ENCODE peak calls at places on chromosomes 13 and 19, in eight cellular contexts. One of them, this sample, is unnamed.

GRCh38 chr13:113935081-113935511 is 38.8 kb downstream of the C13orf46 start:
- DNase-seq in Peyer's patch: peak; percentile 40
- DNase-seq in cardiac muscle cell: peak; percentile 33
- DNase-seq in AG04450: no peak
- DNase-seq in IMR-90: no peak
- DNase-seq in upper lobe of right lung: peak; percentile 56
- DNase-seq in uterus: peak; percentile 23
- DNase-seq in heart left ventricle: peak; percentile 62
- DNase-seq in this sample: peak; percentile 63

GRCh38 chr13:94239135-94239534 is 240.3 kb downstream of the DCT start:
- DNase-seq in heart left ventricle: no peak
- DNase-seq in uterus: no peak
- DNase-seq in Peyer's patch: no peak
- DNase-seq in AG04450: peak; percentile 11
- DNase-seq in upper lobe of right lung: no peak
- DNase-seq in IMR-90: peak; percentile 87
- DNase-seq in cardiac muscle cell: peak; percentile 63
- DNase-seq in this sample: no peak

GRCh38 chr19:34475026-34475974 is 6.3 kb upstream of the WTIP start:
- DNase-seq in AG04450: peak; percentile 61
- DNase-seq in cardiac muscle cell: peak; percentile 85
- DNase-seq in heart left ventricle: no peak
- DNase-seq in Peyer's patch: no peak
- DNase-seq in upper lobe of right lung: no peak
- DNase-seq in IMR-90: peak; percentile 91
- DNase-seq in uterus: no peak
- DNase-seq in this sample: no peak

GRCh38 chr19:8213827-8214672 is 4.9 kb downstream of the CERS4 start:
- DNase-seq in uterus: no peak
- DNase-seq in IMR-90: no peak
- DNase-seq in heart left ventricle: no peak
- DNase-seq in AG04450: no peak
- DNase-seq in cardiac muscle cell: no peak
- DNase-seq in upper lobe of right lung: no peak
- DNase-seq in Peyer's patch: no peak
- DNase-seq in this sample: no peak

GRCh38 chr13:111202745-111203144 is 87.6 kb downstream of the ARHGEF7 start:
- DNase-seq in Peyer's patch: no peak
- DNase-seq in IMR-90: peak; percentile 93
- DNase-seq in heart left ventricle: no peak
- DNase-seq in AG04450: no peak
- DNase-seq in cardiac muscle cell: peak; percentile 96
- DNase-seq in upper lobe of right lung: no peak
- DNase-seq in uterus: no peak
- DNase-seq in this sample: no peak

GRCh38 chr19:53865918-53866696 is 1.6 kb upstream of the MYADM start:
- DNase-seq in AG04450: no peak
- DNase-seq in cardiac muscle cell: peak; percentile 76
- DNase-seq in heart left ventricle: peak; percentile 93
- DNase-seq in IMR-90: peak; percentile 39
- DNase-seq in Peyer's patch: peak; percentile 84
- DNase-seq in uterus: peak; percentile 82
- DNase-seq in upper lobe of right lung: peak; percentile 82
- DNase-seq in this sample: peak; percentile 96

GRCh38 chr13:113635048-113635420 is 23.0 kb downstream of the ATP4B start:
- DNase-seq in heart left ventricle: peak; percentile 54
- DNase-seq in upper lobe of right lung: peak; percentile 37
- DNase-seq in uterus: no peak
- DNase-seq in Peyer's patch: peak; percentile 34
- DNase-seq in cardiac muscle cell: no peak
- DNase-seq in AG04450: no peak
- DNase-seq in IMR-90: no peak
- DNase-seq in this sample: no peak

GRCh38 chr13:113929628-113930615 is 44.0 kb downstream of the C13orf46 start:
- DNase-seq in AG04450: no peak
- DNase-seq in upper lobe of right lung: peak; percentile 57
- DNase-seq in heart left ventricle: peak; percentile 66
- DNase-seq in Peyer's patch: peak; percentile 34
- DNase-seq in cardiac muscle cell: no peak
- DNase-seq in IMR-90: no peak
- DNase-seq in uterus: peak; percentile 47
- DNase-seq in this sample: no peak

GRCh38 chr19:14035706-14036105 is 4.1 kb downstream of the IL27RA start:
- DNase-seq in cardiac muscle cell: no peak
- DNase-seq in uterus: no peak
- DNase-seq in heart left ventricle: no peak
- DNase-seq in AG04450: no peak
- DNase-seq in upper lobe of right lung: no peak
- DNase-seq in Peyer's patch: no peak
- DNase-seq in IMR-90: no peak
- DNase-seq in this sample: peak; percentile 6

GRCh38 chr13:84844473-84844872 is 954.7 kb downstream of the SLITRK6 start:
- DNase-seq in IMR-90: no peak
- DNase-seq in heart left ventricle: no peak
- DNase-seq in cardiac muscle cell: peak; percentile 1
- DNase-seq in AG04450: no peak
- DNase-seq in Peyer's patch: no peak
- DNase-seq in upper lobe of right lung: no peak
- DNase-seq in uterus: no peak
- DNase-seq in this sample: no peak

GRCh38 chr13:44021422-44021821 is 141.7 kb downstream of the LACC1 start:
- DNase-seq in IMR-90: no peak
- DNase-seq in AG04450: no peak
- DNase-seq in cardiac muscle cell: no peak
- DNase-seq in heart left ventricle: no peak
- DNase-seq in upper lobe of right lung: no peak
- DNase-seq in Peyer's patch: no peak
- DNase-seq in uterus: no peak
- DNase-seq in this sample: no peak

GRCh38 chr13:41015920-41016319 is 3.2 kb downstream of the ELF1 start:
- DNase-seq in heart left ventricle: no peak
- DNase-seq in uterus: no peak
- DNase-seq in cardiac muscle cell: no peak
- DNase-seq in Peyer's patch: no peak
- DNase-seq in upper lobe of right lung: no peak
- DNase-seq in IMR-90: no peak
- DNase-seq in AG04450: no peak
- DNase-seq in this sample: no peak

GRCh38 chr13:41012536-41012935 is 6.6 kb downstream of the ELF1 start:
- DNase-seq in cardiac muscle cell: no peak
- DNase-seq in heart left ventricle: no peak
- DNase-seq in AG04450: no peak
- DNase-seq in Peyer's patch: no peak
- DNase-seq in upper lobe of right lung: no peak
- DNase-seq in uterus: no peak
- DNase-seq in IMR-90: no peak
- DNase-seq in this sample: no peak

GRCh38 chr13:41017153-41017552 is 2.0 kb downstream of the ELF1 start:
- DNase-seq in heart left ventricle: no peak
- DNase-seq in uterus: no peak
- DNase-seq in IMR-90: no peak
- DNase-seq in cardiac muscle cell: no peak
- DNase-seq in Peyer's patch: no peak
- DNase-seq in AG04450: no peak
- DNase-seq in upper lobe of right lung: no peak
- DNase-seq in this sample: no peak

GRCh38 chr13:41011382-41011956 is 7.6 kb downstream of the ELF1 start:
- DNase-seq in uterus: no peak
- DNase-seq in cardiac muscle cell: no peak
- DNase-seq in upper lobe of right lung: no peak
- DNase-seq in heart left ventricle: no peak
- DNase-seq in Peyer's patch: no peak
- DNase-seq in IMR-90: no peak
- DNase-seq in AG04450: no peak
- DNase-seq in this sample: no peak

GRCh38 chr13:41013834-41014233 is 5.3 kb downstream of the ELF1 start:
- DNase-seq in Peyer's patch: no peak
- DNase-seq in upper lobe of right lung: no peak
- DNase-seq in uterus: no peak
- DNase-seq in IMR-90: no peak
- DNase-seq in AG04450: no peak
- DNase-seq in cardiac muscle cell: no peak
- DNase-seq in heart left ventricle: no peak
- DNase-seq in this sample: no peak
- TF ChIP-seq CTCF in Peyer's patch: no peak
- TF ChIP-seq CTCF in upper lobe of right lung: no peak
- TF ChIP-seq CTCF in uterus: no peak
- TF ChIP-seq CTCF in IMR-90: no peak
- TF ChIP-seq CTCF in AG04450: no peak
- TF ChIP-seq CTCF in cardiac muscle cell: no peak
- TF ChIP-seq CTCF in heart left ventricle: no peak
- TF ChIP-seq CTCF in this sample: no peak

DNA sequence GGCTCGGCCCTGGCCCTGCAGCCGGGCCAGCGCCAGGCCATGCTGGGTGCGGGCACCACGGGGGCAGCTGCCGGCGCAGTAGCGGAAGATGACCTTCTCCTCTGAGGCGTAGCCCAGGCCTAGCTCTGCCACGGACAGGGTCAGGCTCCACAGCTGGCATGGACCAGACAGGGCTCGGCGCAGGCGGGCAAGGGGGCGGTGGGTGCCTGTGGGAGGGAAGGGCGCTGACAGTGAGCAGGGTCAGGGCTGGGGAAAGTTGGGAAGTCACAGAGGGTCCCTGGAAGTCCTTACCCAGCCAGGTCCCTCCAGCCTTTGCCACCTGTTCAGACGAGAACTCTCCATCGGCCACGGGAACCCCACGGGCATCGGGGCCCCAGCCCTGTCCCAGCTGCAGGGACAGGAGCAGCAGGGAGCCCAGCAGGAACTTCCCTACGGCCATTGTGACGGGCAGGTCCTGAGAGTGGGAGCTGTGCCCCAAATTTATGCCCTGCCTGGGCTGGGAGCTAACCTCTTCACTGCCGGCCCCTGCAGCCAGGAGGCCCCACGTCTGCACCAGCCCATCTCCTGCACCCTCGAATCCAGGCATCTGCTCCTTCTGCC is at the start of gene PSPN:
- DNase-seq in IMR-90: no peak
- DNase-seq in AG04450: no peak
- DNase-seq in heart left ventricle: no peak
- DNase-seq in upper lobe of right lung: no peak
- DNase-seq in cardiac muscle cell: no peak
- DNase-seq in Peyer's patch: no peak
- DNase-seq in uterus: no peak
- DNase-seq in this sample: no peak
- H3K9me3 ChIP-seq in IMR-90: peaks cover 7% of the 10 kb centered on the region
- H3K9me3 ChIP-seq in AG04450: peaks cover 10% of the 10 kb centered on the region
- H3K9me3 ChIP-seq in heart left ventricle: no peaks in the 10 kb centered on the region
- H3K9me3 ChIP-seq in upper lobe of right lung: no peaks in the 10 kb centered on the region
- H3K9me3 ChIP-seq in cardiac muscle cell: no peaks in the 10 kb centered on the region
- H3K9me3 ChIP-seq in Peyer's patch: no peaks in the 10 kb centered on the region
- H3K9me3 ChIP-seq in uterus: no peaks in the 10 kb centered on the region
- H3K9me3 ChIP-seq in this sample: no peaks in the 10 kb centered on the region

GRCh38 chr19:17684256-17684655 is 3.9 kb downstream of the UNC13A start:
- DNase-seq in AG04450: no peak
- DNase-seq in uterus: no peak
- DNase-seq in Peyer's patch: no peak
- DNase-seq in upper lobe of right lung: no peak
- DNase-seq in heart left ventricle: no peak
- DNase-seq in IMR-90: no peak
- DNase-seq in cardiac muscle cell: no peak
- DNase-seq in this sample: no peak

GRCh38 chr19:17685451-17686026 is 2.6 kb downstream of the UNC13A start:
- DNase-seq in uterus: no peak
- DNase-seq in upper lobe of right lung: no peak
- DNase-seq in heart left ventricle: no peak
- DNase-seq in Peyer's patch: no peak
- DNase-seq in AG04450: no peak
- DNase-seq in cardiac muscle cell: no peak
- DNase-seq in IMR-90: no peak
- DNase-seq in this sample: no peak

GRCh38 chr19:17687141-17687856 is 855 bp downstream of the UNC13A start:
- DNase-seq in AG04450: no peak
- DNase-seq in Peyer's patch: no peak
- DNase-seq in uterus: no peak
- DNase-seq in cardiac muscle cell: no peak
- DNase-seq in IMR-90: no peak
- DNase-seq in upper lobe of right lung: no peak
- DNase-seq in heart left ventricle: no peak
- DNase-seq in this sample: no peak

GRCh38 chr19:17686592-17687042 is 1.5 kb downstream of the UNC13A start:
- DNase-seq in uterus: no peak
- DNase-seq in heart left ventricle: no peak
- DNase-seq in Peyer's patch: no peak
- DNase-seq in IMR-90: no peak
- DNase-seq in AG04450: no peak
- DNase-seq in upper lobe of right lung: no peak
- DNase-seq in cardiac muscle cell: peak; percentile 64
- DNase-seq in this sample: no peak

DNA sequence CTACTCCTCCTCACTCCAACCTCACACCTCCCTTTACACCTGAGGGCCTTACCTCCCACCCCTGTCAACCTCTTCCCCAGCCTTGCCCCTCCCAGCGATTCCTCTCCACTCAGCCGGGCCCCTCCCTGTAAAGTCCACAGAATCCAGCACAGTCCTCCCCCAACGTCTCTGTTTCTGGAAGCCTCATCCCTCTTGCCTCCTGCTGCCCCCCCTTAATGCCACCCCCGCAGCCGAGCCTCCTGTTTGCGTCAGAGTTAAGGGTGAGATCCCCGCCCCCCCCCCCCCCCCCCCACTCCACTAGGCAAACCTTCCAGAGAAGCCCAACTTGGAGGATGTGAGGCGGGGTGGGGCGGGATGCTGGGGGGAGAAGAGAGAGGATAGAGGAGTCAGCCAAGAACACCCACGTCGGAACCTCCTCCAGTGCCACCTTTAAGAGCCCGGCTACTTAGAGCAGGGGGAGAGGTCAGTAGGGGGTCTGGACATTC is 2.1 kb downstream of the UNC13A start:
- DNase-seq in Peyer's patch: no peak
- DNase-seq in upper lobe of right lung: no peak
- DNase-seq in heart left ventricle: no peak
- DNase-seq in IMR-90: no peak
- DNase-seq in uterus: no peak
- DNase-seq in AG04450: no peak
- DNase-seq in cardiac muscle cell: peak; percentile 42
- DNase-seq in this sample: no peak
- H3K27ac ChIP-seq in Peyer's patch: no peak overlapping the region
- H3K27ac ChIP-seq in upper lobe of right lung: no peak overlapping the region
- H3K27ac ChIP-seq in heart left ventricle: no peak overlapping the region
- H3K27ac ChIP-seq in IMR-90: no peak overlapping the region
- H3K27ac ChIP-seq in uterus: no peak overlapping the region
- H3K27ac ChIP-seq in AG04450: no peak overlapping the region
- H3K27ac ChIP-seq in cardiac muscle cell: no peak overlapping the region
- H3K27ac ChIP-seq in this sample: no peak overlapping the region

GRCh38 chr19:6667114-6667627 is 2.8 kb downstream of the TNFSF14 start:
- DNase-seq in AG04450: no peak
- DNase-seq in cardiac muscle cell: no peak
- DNase-seq in uterus: no peak
- DNase-seq in upper lobe of right lung: no peak
- DNase-seq in Peyer's patch: no peak
- DNase-seq in heart left ventricle: no peak
- DNase-seq in IMR-90: no peak
- DNase-seq in this sample: peak; percentile 82
- TF ChIP-seq CTCF in AG04450: no peak
- TF ChIP-seq CTCF in cardiac muscle cell: no peak
- TF ChIP-seq CTCF in uterus: no peak
- TF ChIP-seq CTCF in upper lobe of right lung: no peak
- TF ChIP-seq CTCF in Peyer's patch: no peak
- TF ChIP-seq CTCF in heart left ventricle: no peak
- TF ChIP-seq CTCF in IMR-90: no peak
- TF ChIP-seq CTCF in this sample: no peak